ENCODE peak calls at places on chromosome 20, in four cellular contexts. E is AG09309, M is RWPE1, N is cardiac muscle cell. G is an unnamed sample.

GRCh38 chr20:41670631-41671030 is 52.5 kb upstream of the CHD6 start:
- DNase-seq in E (no peak), M (no peak), N (no peak), G (no peak)

GRCh38 chr20:45470262-45470931 is 844 bp downstream of the WFDC2 start:
- DNase-seq in E (no peak), M (no peak), N (peak; percentile 64), G (peak; percentile 65)

GRCh38 chr20:51534764-51535386 is 7.6 kb downstream of the NFATC2 start:
- DNase-seq in E (no peak), M (no peak), N (no peak), G (no peak)

GRCh38 chr20:58665606-58666005 is 14.5 kb downstream of the STX16 start:
- DNase-seq in E (no peak), M (no peak), N (no peak), G (no peak)

GRCh38 chr20:10322073-10323012 is 103.7 kb downstream of the SNAP25 start:
- DNase-seq in E (no peak), M (peak; percentile 21), N (no peak), G (no peak)

GRCh38 chr20:20956586-20956985 is 149.6 kb downstream of the LINC00237 start:
- DNase-seq in E (no peak), M (no peak), N (no peak), G (no peak)

GRCh38 chr20:41245086-41245707 is 72.3 kb downstream of the ZHX3 start:
- DNase-seq in E (no peak), M (no peak), N (peak; percentile 32), G (no peak)

GRCh38 chr20:11437611-11438380 is 479.9 kb upstream of the BTBD3 start:
- DNase-seq in E (no peak), M (no peak), N (no peak), G (no peak)

GRCh38 chr20:41664584-41664983 is 46.4 kb upstream of the CHD6 start:
- DNase-seq in E (no peak), M (peak; percentile 41), N (no peak), G (peak; percentile 20)

GRCh38 chr20:53706511-53707031 is 112.9 kb upstream of the ZNF217 start:
- DNase-seq in E (peak; percentile 83), M (no peak), N (no peak), G (no peak)

GRCh38 chr20:1163105-1163504 is 21.7 kb downstream of the TMEM74B start:
- DNase-seq in E (no peak), M (no peak), N (no peak), G (no peak)

GRCh38 chr20:35901678-35902544 is 52.4 kb downstream of the SCAND1 start:
- DNase-seq in E (peak; percentile 59), M (peak; percentile 95), N (peak; percentile 40), G (no peak)

GRCh38 chr20:10462516-10462915 is 27.4 kb downstream of the SLX4IP start:
- DNase-seq in E (no peak), M (no peak), N (no peak), G (no peak)

GRCh38 chr20:13755809-13756208 is 28.9 kb downstream of the ESF1 start:
- DNase-seq in E (no peak), M (no peak), N (no peak), G (no peak)

GRCh38 chr20:43983359-43983758 is 68.7 kb downstream of the TOX2 start:
- DNase-seq in E (no peak), M (no peak), N (no peak), G (peak; percentile 35)

GRCh38 chr20:4050581-4050980 is 35.2 kb upstream of the RNF24 start:
- DNase-seq in E (no peak), M (no peak), N (peak; percentile 68), G (no peak)

GRCh38 chr20:3785240-3786125 is 1.1 kb downstream of the CENPB start:
- DNase-seq in E (no peak), M (no peak), N (no peak), G (no peak)

GRCh38 chr20:5845686-5846651 is 95.8 kb downstream of the SHLD1 start:
- DNase-seq in E (peak; percentile 20), M (no peak), N (no peak), G (no peak)

GRCh38 chr20:37133952-37134351 is 38.2 kb upstream of the RBL1 start:
- DNase-seq in E (no peak), M (no peak), N (peak; percentile 47), G (no peak)

GRCh38 chr20:45781391-45781931 is 10.2 kb downstream of the WFDC3 start:
- DNase-seq in E (peak; percentile 77), M (peak; percentile 97), N (no peak), G (no peak)